ENCODE peak calls at places on chromosomes 6 and 20, in six cellular contexts. One of them, this sample, is unnamed. For H3K9me3, the result is how much of the 10 kb centered on the place peaks cover.

GRCh38 chr20:23932256-23932655 is 52.7 kb upstream of the CST5 start:
- DNase-seq in A673: no peak
- DNase-seq in CD8-positive, alpha-beta memory T cell: no peak
- DNase-seq in breast epithelium: no peak
- DNase-seq in transverse colon: no peak
- DNase-seq in A549: no peak
- DNase-seq in this sample: no peak

GRCh38 chr6:1313755-1314503 is 2.0 kb downstream of the FOXQ1 start:
- DNase-seq in A673: no peak
- DNase-seq in CD8-positive, alpha-beta memory T cell: no peak
- DNase-seq in breast epithelium: no peak
- DNase-seq in transverse colon: peak
- DNase-seq in A549: peak
- DNase-seq in this sample: peak

GRCh38 chr20:45892828-45893500 is 1.8 kb downstream of the CTSA start:
- DNase-seq in A673: no peak
- DNase-seq in CD8-positive, alpha-beta memory T cell: no peak
- DNase-seq in breast epithelium: no peak
- DNase-seq in transverse colon: peak
- DNase-seq in A549: no peak
- DNase-seq in this sample: no peak

GRCh38 chr20:60935971-60936370 is 316.1 kb upstream of the CDH4 start:
- DNase-seq in A673: peak
- DNase-seq in CD8-positive, alpha-beta memory T cell: no peak
- DNase-seq in breast epithelium: no peak
- DNase-seq in transverse colon: no peak
- DNase-seq in A549: peak
- DNase-seq in this sample: no peak

GRCh38 chr6:116779569-116780164 is 14.1 kb upstream of the FAM162B start:
- DNase-seq in A673: peak
- DNase-seq in CD8-positive, alpha-beta memory T cell: no peak
- DNase-seq in breast epithelium: no peak
- DNase-seq in transverse colon: no peak
- DNase-seq in A549: peak
- DNase-seq in this sample: no peak

GRCh38 chr20:19381947-19382346 is 169.5 kb downstream of the SLC24A3 start:
- DNase-seq in A673: peak
- DNase-seq in CD8-positive, alpha-beta memory T cell: no peak
- DNase-seq in breast epithelium: no peak
- DNase-seq in transverse colon: no peak
- DNase-seq in A549: no peak
- DNase-seq in this sample: no peak

GRCh38 chr6:49826743-49827406 is 39.5 kb downstream of the CRISP1 start:
- DNase-seq in A673: no peak
- DNase-seq in CD8-positive, alpha-beta memory T cell: no peak
- DNase-seq in breast epithelium: no peak
- DNase-seq in transverse colon: no peak
- DNase-seq in A549: no peak
- DNase-seq in this sample: no peak

GRCh38 chr6:166751051-166751595 is 124.1 kb upstream of the RPS6KA2 start:
- DNase-seq in A673: no peak
- DNase-seq in CD8-positive, alpha-beta memory T cell: no peak
- DNase-seq in breast epithelium: no peak
- DNase-seq in transverse colon: no peak
- DNase-seq in A549: no peak
- DNase-seq in this sample: no peak

GRCh38 chr6:122445274-122445673 is 26.3 kb downstream of the SERINC1 start:
- DNase-seq in A673: no peak
- DNase-seq in CD8-positive, alpha-beta memory T cell: no peak
- DNase-seq in breast epithelium: no peak
- DNase-seq in transverse colon: no peak
- DNase-seq in A549: no peak
- DNase-seq in this sample: no peak

GRCh38 chr6:6002809-6003333 is 3.9 kb downstream of the NRN1 start:
- DNase-seq in A673: no peak
- DNase-seq in CD8-positive, alpha-beta memory T cell: no peak
- DNase-seq in breast epithelium: no peak
- DNase-seq in transverse colon: no peak
- DNase-seq in A549: no peak
- DNase-seq in this sample: no peak

GRCh38 chr20:32059189-32059588 is 7.1 kb downstream of the HCK start:
- DNase-seq in A673: no peak
- DNase-seq in CD8-positive, alpha-beta memory T cell: no peak
- DNase-seq in breast epithelium: no peak
- DNase-seq in transverse colon: no peak
- DNase-seq in A549: no peak
- DNase-seq in this sample: no peak

GRCh38 chr6:17884501-17885039 is 102.9 kb downstream of the KIF13A start:
- DNase-seq in A673: no peak
- DNase-seq in CD8-positive, alpha-beta memory T cell: no peak
- DNase-seq in breast epithelium: no peak
- DNase-seq in transverse colon: no peak
- DNase-seq in A549: no peak
- DNase-seq in this sample: no peak

GRCh38 chr6:45895569-45895968 is 120.1 kb downstream of the CLIC5 start:
- DNase-seq in A673: no peak
- DNase-seq in CD8-positive, alpha-beta memory T cell: no peak
- DNase-seq in breast epithelium: no peak
- DNase-seq in transverse colon: no peak
- DNase-seq in A549: no peak
- DNase-seq in this sample: no peak

GRCh38 chr20:14441201-14441600 is 103.8 kb upstream of the FLRT3 start:
- DNase-seq in A673: no peak
- DNase-seq in CD8-positive, alpha-beta memory T cell: no peak
- DNase-seq in breast epithelium: no peak
- DNase-seq in transverse colon: no peak
- DNase-seq in A549: no peak
- DNase-seq in this sample: no peak

GRCh38 chr6:161434921-161435411 is 161.1 kb upstream of the AGPAT4 start:
- DNase-seq in A673: no peak
- DNase-seq in CD8-positive, alpha-beta memory T cell: no peak
- DNase-seq in breast epithelium: no peak
- DNase-seq in transverse colon: no peak
- DNase-seq in A549: peak
- DNase-seq in this sample: peak

GRCh38 chr6:163356324-163356723 is 58.2 kb upstream of the QKI start:
- DNase-seq in A673: peak
- DNase-seq in CD8-positive, alpha-beta memory T cell: no peak
- DNase-seq in breast epithelium: no peak
- DNase-seq in transverse colon: no peak
- DNase-seq in A549: no peak
- DNase-seq in this sample: peak

GRCh38 chr20:57999465-58000111 is 228.9 kb downstream of the ANKRD60 start:
- DNase-seq in A673: no peak
- DNase-seq in CD8-positive, alpha-beta memory T cell: no peak
- DNase-seq in breast epithelium: no peak
- DNase-seq in transverse colon: peak
- DNase-seq in A549: no peak
- DNase-seq in this sample: no peak

GRCh38 chr20:23668477-23668951 is 20.3 kb downstream of the CST4 start:
- DNase-seq in A673: peak
- DNase-seq in CD8-positive, alpha-beta memory T cell: no peak
- DNase-seq in breast epithelium: no peak
- DNase-seq in transverse colon: peak
- DNase-seq in A549: peak
- DNase-seq in this sample: peak

GRCh38 chr6:4806308-4807190 is 30.3 kb downstream of the CDYL start:
- DNase-seq in A673: no peak
- DNase-seq in CD8-positive, alpha-beta memory T cell: no peak
- DNase-seq in breast epithelium: no peak
- DNase-seq in transverse colon: no peak
- DNase-seq in A549: no peak
- DNase-seq in this sample: no peak

GRCh38 chr20:44650777-44651493 is 564 bp downstream of the ADA start:
- DNase-seq in A673: no peak
- DNase-seq in CD8-positive, alpha-beta memory T cell: peak
- DNase-seq in breast epithelium: no peak
- DNase-seq in transverse colon: no peak
- DNase-seq in A549: peak
- DNase-seq in this sample: peak

GRCh38 chr20:63835031-63835858 is 4.2 kb upstream of the ZBTB46 start:
- DNase-seq in A673: peak
- DNase-seq in CD8-positive, alpha-beta memory T cell: no peak
- DNase-seq in breast epithelium: peak
- DNase-seq in transverse colon: peak
- DNase-seq in A549: peak
- DNase-seq in this sample: peak

GRCh38 chr6:117156701-117157100 is 108.7 kb upstream of the VGLL2 start:
- DNase-seq in A673: no peak
- DNase-seq in CD8-positive, alpha-beta memory T cell: no peak
- DNase-seq in breast epithelium: no peak
- DNase-seq in transverse colon: no peak
- DNase-seq in A549: no peak
- DNase-seq in this sample: no peak

GRCh38 chr6:71310261-71310660 is 21.6 kb downstream of the OGFRL1 start:
- DNase-seq in A673: no peak
- DNase-seq in CD8-positive, alpha-beta memory T cell: no peak
- DNase-seq in breast epithelium: no peak
- DNase-seq in transverse colon: no peak
- DNase-seq in A549: no peak
- DNase-seq in this sample: no peak

GRCh38 chr6:159074120-159074684 is 29.4 kb upstream of the TAGAP start:
- DNase-seq in A673: peak
- DNase-seq in CD8-positive, alpha-beta memory T cell: no peak
- DNase-seq in breast epithelium: no peak
- DNase-seq in transverse colon: no peak
- DNase-seq in A549: peak
- DNase-seq in this sample: no peak

GRCh38 chr6:108684809-108685329 is 124.2 kb downstream of the FOXO3 start:
- DNase-seq in A673: no peak
- DNase-seq in CD8-positive, alpha-beta memory T cell: no peak
- DNase-seq in breast epithelium: no peak
- DNase-seq in transverse colon: peak
- DNase-seq in A549: peak
- DNase-seq in this sample: no peak

GRCh38 chr6:157020398-157021266 is 243.5 kb downstream of the ARID1B start:
- DNase-seq in A673: peak
- DNase-seq in CD8-positive, alpha-beta memory T cell: no peak
- DNase-seq in breast epithelium: peak
- DNase-seq in transverse colon: peak
- DNase-seq in A549: peak
- DNase-seq in this sample: peak

GRCh38 chr6:130841128-130841728 is 14.0 kb downstream of the SMLR1 start:
- DNase-seq in A673: no peak
- DNase-seq in CD8-positive, alpha-beta memory T cell: no peak
- DNase-seq in breast epithelium: no peak
- DNase-seq in transverse colon: no peak
- DNase-seq in A549: no peak
- DNase-seq in this sample: peak

GRCh38 chr6:4788482-4788881 is 12.3 kb downstream of the CDYL start:
- DNase-seq in A673: no peak
- DNase-seq in CD8-positive, alpha-beta memory T cell: no peak
- DNase-seq in breast epithelium: no peak
- DNase-seq in transverse colon: no peak
- DNase-seq in A549: no peak
- DNase-seq in this sample: no peak

GRCh38 chr6:137921823-137922222 is 54.8 kb downstream of the TNFAIP3 start:
- DNase-seq in A673: no peak
- DNase-seq in CD8-positive, alpha-beta memory T cell: no peak
- DNase-seq in breast epithelium: no peak
- DNase-seq in transverse colon: no peak
- DNase-seq in A549: no peak
- DNase-seq in this sample: no peak

DNA sequence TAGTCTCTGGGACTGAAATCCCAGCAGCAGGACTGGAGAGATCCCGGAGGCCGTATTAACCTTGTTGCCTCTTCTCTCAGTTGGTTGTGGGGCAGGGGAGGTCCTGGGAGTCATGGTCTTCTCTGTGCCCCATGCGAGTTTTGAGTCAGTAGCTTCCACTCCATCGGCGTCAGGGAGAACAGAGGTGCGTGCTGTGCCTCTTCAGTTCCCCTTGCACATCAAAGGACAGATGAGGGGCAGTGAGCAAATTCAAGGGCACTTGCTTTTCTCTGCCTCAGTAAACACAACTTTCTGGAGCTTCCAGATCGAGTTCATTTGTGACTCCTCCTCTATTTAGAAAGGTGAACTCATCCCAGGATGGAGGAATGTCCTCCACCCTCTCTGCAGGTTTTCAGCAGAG is 48.6 kb downstream of the MOCS1 start:
- DNase-seq in A673: no peak
- DNase-seq in CD8-positive, alpha-beta memory T cell: no peak
- DNase-seq in breast epithelium: no peak
- DNase-seq in transverse colon: no peak
- DNase-seq in A549: no peak
- DNase-seq in this sample: no peak
- H3K4me3 ChIP-seq in A673: no peak
- H3K4me3 ChIP-seq in CD8-positive, alpha-beta memory T cell: no peak
- H3K4me3 ChIP-seq in breast epithelium: no peak
- H3K4me3 ChIP-seq in transverse colon: no peak
- H3K4me3 ChIP-seq in A549: no peak
- H3K4me3 ChIP-seq in this sample: no peak

DNA sequence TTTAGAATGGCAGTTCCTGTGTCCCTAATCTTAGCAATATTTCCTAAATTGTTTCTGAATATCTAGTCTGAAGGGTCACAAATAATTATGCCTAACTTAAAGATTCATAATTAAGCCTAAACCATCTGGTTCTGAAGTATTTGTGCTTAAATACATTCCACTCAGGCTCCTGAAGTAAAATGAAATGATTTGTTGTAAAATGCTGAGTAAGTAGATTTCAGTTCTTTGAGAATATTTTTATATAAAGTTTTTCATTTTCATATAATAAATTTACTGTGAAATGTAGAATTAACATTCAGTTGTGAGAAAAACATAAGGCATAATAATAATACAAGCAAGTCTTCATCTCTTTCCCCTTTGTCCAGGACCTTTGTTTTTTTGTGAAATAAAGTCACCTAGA is 330.6 kb upstream of the IMPG1 start:
- DNase-seq in A673: no peak
- DNase-seq in CD8-positive, alpha-beta memory T cell: no peak
- DNase-seq in breast epithelium: no peak
- DNase-seq in transverse colon: no peak
- DNase-seq in A549: no peak
- DNase-seq in this sample: no peak
- H3K9me3 ChIP-seq in A673: under half
- H3K9me3 ChIP-seq in CD8-positive, alpha-beta memory T cell: under half
- H3K9me3 ChIP-seq in breast epithelium: under half
- H3K9me3 ChIP-seq in transverse colon: under half
- H3K9me3 ChIP-seq in A549: under half
- H3K9me3 ChIP-seq in this sample: under half

GRCh38 chr6:89660981-89661380 is 22.4 kb upstream of the LYRM2 start:
- DNase-seq in A673: no peak
- DNase-seq in CD8-positive, alpha-beta memory T cell: no peak
- DNase-seq in breast epithelium: no peak
- DNase-seq in transverse colon: no peak
- DNase-seq in A549: no peak
- DNase-seq in this sample: no peak
- H3K4me3 ChIP-seq in A673: no peak
- H3K4me3 ChIP-seq in CD8-positive, alpha-beta memory T cell: no peak
- H3K4me3 ChIP-seq in breast epithelium: no peak
- H3K4me3 ChIP-seq in transverse colon: no peak
- H3K4me3 ChIP-seq in A549: no peak
- H3K4me3 ChIP-seq in this sample: no peak

GRCh38 chr20:50859161-50859560 is 64.3 kb downstream of the BCAS4 start:
- DNase-seq in A673: no peak
- DNase-seq in CD8-positive, alpha-beta memory T cell: no peak
- DNase-seq in breast epithelium: no peak
- DNase-seq in transverse colon: no peak
- DNase-seq in A549: no peak
- DNase-seq in this sample: no peak
- H3K9me3 ChIP-seq in A673: under half
- H3K9me3 ChIP-seq in CD8-positive, alpha-beta memory T cell: under half
- H3K9me3 ChIP-seq in breast epithelium: under half
- H3K9me3 ChIP-seq in transverse colon: under half
- H3K9me3 ChIP-seq in A549: under half
- H3K9me3 ChIP-seq in this sample: under half

This sample was measured in MG63.